ENCODE peak calls at places on chromosomes 16 and 17, in four cellular contexts. I is brain microvascular endothelial cell, B is Right ventricle myocardium superior, P is iPS DF 19.7. M is an unnamed sample.

GRCh38 chr17:16106161-16106891 is 106.7 kb downstream of the TTC19 start:
- DNase-seq in I (no peak), P (no peak), B (no peak), M (no peak)

GRCh38 chr17:65155622-65156021 is 18.5 kb downstream of the RGS9 start:
- DNase-seq in I (no peak), P (no peak), B (no peak), M (no peak)

GRCh38 chr16:69073181-69073669 is 32.2 kb upstream of the HAS3 start:
- DNase-seq in P (no peak), I (peak), B (no peak), M (no peak)

GRCh38 chr17:55783684-55784245 is 32.9 kb downstream of the PCTP start:
- DNase-seq in I (no peak), B (peak), P (no peak), M (no peak)

GRCh38 chr16:88806491-88807111 is 3.0 kb downstream of the CDT1 start:
- DNase-seq in P (no peak), B (no peak), I (no peak), M (no peak)

GRCh38 chr17:28174352-28175046 is 132.0 kb downstream of the NLK start:
- DNase-seq in P (no peak), B (no peak), I (no peak), M (no peak)

GRCh38 chr17:74852237-74853047 is 7.2 kb downstream of the GRIN2C start:
- DNase-seq in B (no peak), I (no peak), P (peak), M (peak)

GRCh38 chr17:18004901-18005305 is 32.2 kb downstream of the DRC3 start:
- DNase-seq in P (peak), B (no peak), I (no peak), M (no peak)

GRCh38 chr16:268141-269053 is 7.3 kb downstream of the RGS11 start:
- DNase-seq in P (no peak), B (no peak), I (no peak), M (no peak)

GRCh38 chr17:76318586-76318985 is 10.5 kb upstream of the QRICH2 start:
- DNase-seq in B (no peak), I (peak), P (no peak), M (no peak)

M was measured in iPS DF 6.9.